ENCODE peak calls at places on chromosome 20, in ten cellular contexts. One of them, this sample, is unnamed.

GRCh38 chr20:40160151-40160550 is 528.9 kb downstream of the MAFB start:
- DNase-seq in GM10248: peak
- DNase-seq in cardiac fibroblast: peak
- DNase-seq in adrenal gland: peak
- DNase-seq in bronchial epithelial cell: peak
- DNase-seq in fibroblast of mammary gland: peak
- DNase-seq in epithelial cell of esophagus: peak
- DNase-seq in AG10803: peak
- DNase-seq in left ventricle myocardium inferior: peak
- DNase-seq in upper lobe of right lung: peak
- DNase-seq in this sample: peak

GRCh38 chr20:13839421-13840092 is 54.7 kb downstream of the NDUFAF5 start:
- DNase-seq in epithelial cell of esophagus: peak
- DNase-seq in bronchial epithelial cell: peak
- DNase-seq in upper lobe of right lung: no peak
- DNase-seq in left ventricle myocardium inferior: no peak
- DNase-seq in fibroblast of mammary gland: peak
- DNase-seq in AG10803: peak
- DNase-seq in adrenal gland: no peak
- DNase-seq in GM10248: no peak
- DNase-seq in cardiac fibroblast: peak
- DNase-seq in this sample: no peak

GRCh38 chr20:31566658-31567379 is 38.3 kb upstream of the ID1 start:
- DNase-seq in GM10248: no peak
- DNase-seq in upper lobe of right lung: no peak
- DNase-seq in cardiac fibroblast: no peak
- DNase-seq in bronchial epithelial cell: peak
- DNase-seq in fibroblast of mammary gland: no peak
- DNase-seq in epithelial cell of esophagus: peak
- DNase-seq in AG10803: no peak
- DNase-seq in left ventricle myocardium inferior: no peak
- DNase-seq in adrenal gland: no peak
- DNase-seq in this sample: no peak

GRCh38 chr20:63015147-63015664 is 8.4 kb upstream of the BHLHE23 start:
- DNase-seq in adrenal gland: no peak
- DNase-seq in upper lobe of right lung: no peak
- DNase-seq in GM10248: no peak
- DNase-seq in epithelial cell of esophagus: no peak
- DNase-seq in AG10803: no peak
- DNase-seq in cardiac fibroblast: no peak
- DNase-seq in fibroblast of mammary gland: no peak
- DNase-seq in bronchial epithelial cell: no peak
- DNase-seq in left ventricle myocardium inferior: no peak
- DNase-seq in this sample: no peak

GRCh38 chr20:18916886-18917785 is 103.6 kb downstream of the SCP2D1 start:
- DNase-seq in cardiac fibroblast: no peak
- DNase-seq in GM10248: no peak
- DNase-seq in fibroblast of mammary gland: no peak
- DNase-seq in adrenal gland: peak
- DNase-seq in bronchial epithelial cell: no peak
- DNase-seq in left ventricle myocardium inferior: no peak
- DNase-seq in epithelial cell of esophagus: no peak
- DNase-seq in upper lobe of right lung: no peak
- DNase-seq in AG10803: no peak
- DNase-seq in this sample: no peak

GRCh38 chr20:22341508-22341907 is 242.9 kb downstream of the FOXA2 start:
- DNase-seq in fibroblast of mammary gland: peak
- DNase-seq in cardiac fibroblast: no peak
- DNase-seq in bronchial epithelial cell: peak
- DNase-seq in GM10248: no peak
- DNase-seq in adrenal gland: no peak
- DNase-seq in upper lobe of right lung: no peak
- DNase-seq in AG10803: peak
- DNase-seq in left ventricle myocardium inferior: no peak
- DNase-seq in epithelial cell of esophagus: peak
- DNase-seq in this sample: no peak

GRCh38 chr20:62942456-62942855 is 4.5 kb downstream of the GID8 start:
- DNase-seq in GM10248: no peak
- DNase-seq in adrenal gland: no peak
- DNase-seq in AG10803: no peak
- DNase-seq in bronchial epithelial cell: no peak
- DNase-seq in fibroblast of mammary gland: no peak
- DNase-seq in epithelial cell of esophagus: no peak
- DNase-seq in upper lobe of right lung: peak
- DNase-seq in cardiac fibroblast: no peak
- DNase-seq in left ventricle myocardium inferior: no peak
- DNase-seq in this sample: no peak

GRCh38 chr20:38764563-38765355 is 16.5 kb downstream of the ACTR5 start:
- DNase-seq in upper lobe of right lung: no peak
- DNase-seq in AG10803: peak
- DNase-seq in fibroblast of mammary gland: peak
- DNase-seq in bronchial epithelial cell: peak
- DNase-seq in adrenal gland: peak
- DNase-seq in GM10248: no peak
- DNase-seq in left ventricle myocardium inferior: no peak
- DNase-seq in cardiac fibroblast: peak
- DNase-seq in epithelial cell of esophagus: peak
- DNase-seq in this sample: no peak

GRCh38 chr20:32580970-32581838 is 3.9 kb downstream of the NOL4L start:
- DNase-seq in fibroblast of mammary gland: no peak
- DNase-seq in left ventricle myocardium inferior: no peak
- DNase-seq in epithelial cell of esophagus: no peak
- DNase-seq in GM10248: no peak
- DNase-seq in upper lobe of right lung: no peak
- DNase-seq in bronchial epithelial cell: no peak
- DNase-seq in AG10803: no peak
- DNase-seq in adrenal gland: no peak
- DNase-seq in cardiac fibroblast: no peak
- DNase-seq in this sample: no peak

GRCh38 chr20:39263076-39263475 is 300.9 kb downstream of the DHX35 start:
- DNase-seq in upper lobe of right lung: no peak
- DNase-seq in adrenal gland: no peak
- DNase-seq in left ventricle myocardium inferior: no peak
- DNase-seq in cardiac fibroblast: no peak
- DNase-seq in fibroblast of mammary gland: peak
- DNase-seq in bronchial epithelial cell: peak
- DNase-seq in AG10803: peak
- DNase-seq in epithelial cell of esophagus: peak
- DNase-seq in GM10248: no peak
- DNase-seq in this sample: no peak

GRCh38 chr20:22716824-22717351 is 132.5 kb upstream of the FOXA2 start:
- DNase-seq in upper lobe of right lung: peak
- DNase-seq in left ventricle myocardium inferior: no peak
- DNase-seq in fibroblast of mammary gland: no peak
- DNase-seq in GM10248: no peak
- DNase-seq in bronchial epithelial cell: peak
- DNase-seq in cardiac fibroblast: peak
- DNase-seq in epithelial cell of esophagus: peak
- DNase-seq in adrenal gland: peak
- DNase-seq in AG10803: no peak
- DNase-seq in this sample: no peak

GRCh38 chr20:40672095-40672494 is 16.9 kb downstream of the MAFB start:
- DNase-seq in adrenal gland: no peak
- DNase-seq in fibroblast of mammary gland: no peak
- DNase-seq in AG10803: no peak
- DNase-seq in GM10248: no peak
- DNase-seq in epithelial cell of esophagus: no peak
- DNase-seq in cardiac fibroblast: no peak
- DNase-seq in upper lobe of right lung: no peak
- DNase-seq in bronchial epithelial cell: no peak
- DNase-seq in left ventricle myocardium inferior: no peak
- DNase-seq in this sample: no peak

GRCh38 chr20:6828794-6829423 is 61.4 kb downstream of the BMP2 start:
- DNase-seq in AG10803: peak
- DNase-seq in upper lobe of right lung: no peak
- DNase-seq in adrenal gland: peak
- DNase-seq in left ventricle myocardium inferior: peak
- DNase-seq in cardiac fibroblast: peak
- DNase-seq in epithelial cell of esophagus: peak
- DNase-seq in bronchial epithelial cell: peak
- DNase-seq in GM10248: peak
- DNase-seq in fibroblast of mammary gland: peak
- DNase-seq in this sample: peak

DNA sequence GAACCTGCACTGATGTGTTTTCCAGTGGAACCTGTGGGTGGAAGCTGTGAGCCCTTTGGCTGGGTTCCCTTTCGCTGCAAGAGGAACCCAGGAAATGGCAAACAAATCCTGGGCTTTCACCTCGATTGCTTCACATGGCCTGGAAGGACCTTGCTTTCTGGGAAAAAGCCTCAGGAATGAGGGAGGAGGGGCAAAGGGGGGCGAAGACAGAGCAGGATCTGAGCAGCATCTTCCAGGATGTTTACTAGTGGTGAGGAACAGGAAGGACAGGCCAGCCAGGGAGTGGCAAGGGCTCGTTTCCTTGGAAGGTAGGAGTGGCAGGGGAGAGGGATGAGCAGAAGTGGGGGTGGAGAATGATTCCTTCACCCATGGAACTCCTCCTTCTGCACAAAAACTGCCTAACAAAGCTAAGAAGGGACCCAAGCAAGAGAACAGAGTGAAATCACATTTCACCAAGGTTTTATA is 5.9 kb downstream of the SLC2A10 start:
- DNase-seq in left ventricle myocardium inferior: no peak
- DNase-seq in adrenal gland: peak
- DNase-seq in epithelial cell of esophagus: peak
- DNase-seq in GM10248: no peak
- DNase-seq in fibroblast of mammary gland: peak
- DNase-seq in cardiac fibroblast: peak
- DNase-seq in bronchial epithelial cell: peak
- DNase-seq in AG10803: peak
- DNase-seq in upper lobe of right lung: no peak
- DNase-seq in this sample: no peak
- TF ChIP-seq CTCF in left ventricle myocardium inferior: no peak
- TF ChIP-seq CTCF in adrenal gland: peak
- TF ChIP-seq CTCF in epithelial cell of esophagus: peak
- TF ChIP-seq CTCF in GM10248: no peak
- TF ChIP-seq CTCF in fibroblast of mammary gland: peak
- TF ChIP-seq CTCF in cardiac fibroblast: peak
- TF ChIP-seq CTCF in bronchial epithelial cell: no peak
- TF ChIP-seq CTCF in AG10803: peak
- TF ChIP-seq CTCF in upper lobe of right lung: no peak
- TF ChIP-seq CTCF in this sample: no peak

GRCh38 chr20:58028123-58028522 is 200.3 kb downstream of the ANKRD60 start:
- DNase-seq in GM10248: no peak
- DNase-seq in fibroblast of mammary gland: no peak
- DNase-seq in upper lobe of right lung: no peak
- DNase-seq in epithelial cell of esophagus: no peak
- DNase-seq in AG10803: no peak
- DNase-seq in adrenal gland: no peak
- DNase-seq in bronchial epithelial cell: no peak
- DNase-seq in left ventricle myocardium inferior: no peak
- DNase-seq in cardiac fibroblast: no peak
- DNase-seq in this sample: no peak
- TF ChIP-seq CTCF in GM10248: no peak
- TF ChIP-seq CTCF in fibroblast of mammary gland: peak
- TF ChIP-seq CTCF in upper lobe of right lung: peak
- TF ChIP-seq CTCF in epithelial cell of esophagus: no peak
- TF ChIP-seq CTCF in AG10803: no peak
- TF ChIP-seq CTCF in adrenal gland: peak
- TF ChIP-seq CTCF in bronchial epithelial cell: peak
- TF ChIP-seq CTCF in left ventricle myocardium inferior: peak
- TF ChIP-seq CTCF in cardiac fibroblast: no peak
- TF ChIP-seq CTCF in this sample: peak

DNA sequence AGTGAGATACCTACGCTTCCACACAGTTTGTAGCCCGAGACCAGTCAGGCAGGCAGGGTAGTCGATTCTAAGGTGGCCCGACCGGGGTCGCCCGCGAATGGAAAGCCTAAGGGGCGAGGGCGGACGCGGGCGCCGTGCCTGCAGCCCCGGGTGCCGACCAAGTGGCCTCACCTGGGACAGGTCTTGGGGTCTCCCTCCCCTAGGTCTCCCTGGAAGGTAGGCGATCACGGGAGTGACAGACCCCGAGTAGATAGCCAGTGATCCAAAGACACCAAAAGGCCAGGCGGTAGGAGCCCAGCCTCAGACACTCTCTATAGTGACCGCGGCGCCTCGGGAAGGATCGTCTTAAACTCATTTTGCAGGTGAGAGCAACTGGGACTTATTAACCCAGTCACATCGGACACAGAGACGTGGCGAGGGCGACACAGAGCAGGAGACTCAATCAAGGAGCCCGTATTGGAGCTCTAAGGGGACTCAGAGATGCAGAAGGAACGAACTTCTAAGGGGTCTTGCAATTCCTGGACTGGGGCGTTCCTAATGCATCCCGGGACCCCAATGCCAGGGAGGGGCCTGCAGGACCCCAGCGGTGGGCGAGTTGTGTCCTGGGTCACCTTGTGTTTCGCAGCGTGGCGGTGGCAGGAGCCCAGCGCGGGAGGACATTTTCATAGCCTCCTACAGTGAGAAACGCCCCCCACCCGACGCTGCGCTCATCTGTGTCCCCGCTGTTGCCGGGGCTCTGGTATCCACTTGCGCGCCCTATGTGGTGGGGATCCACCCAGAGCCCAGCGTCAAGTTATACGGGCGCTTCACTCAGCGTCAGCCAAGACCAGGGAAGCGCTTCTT is 2.1 kb upstream of the VSX1 start:
- DNase-seq in epithelial cell of esophagus: no peak
- DNase-seq in cardiac fibroblast: no peak
- DNase-seq in fibroblast of mammary gland: no peak
- DNase-seq in left ventricle myocardium inferior: no peak
- DNase-seq in upper lobe of right lung: no peak
- DNase-seq in adrenal gland: no peak
- DNase-seq in bronchial epithelial cell: no peak
- DNase-seq in GM10248: no peak
- DNase-seq in AG10803: no peak
- DNase-seq in this sample: peak
- TF ChIP-seq CTCF in epithelial cell of esophagus: no peak
- TF ChIP-seq CTCF in cardiac fibroblast: no peak
- TF ChIP-seq CTCF in fibroblast of mammary gland: peak
- TF ChIP-seq CTCF in left ventricle myocardium inferior: peak
- TF ChIP-seq CTCF in upper lobe of right lung: peak
- TF ChIP-seq CTCF in adrenal gland: peak
- TF ChIP-seq CTCF in bronchial epithelial cell: no peak
- TF ChIP-seq CTCF in GM10248: no peak
- TF ChIP-seq CTCF in AG10803: peak
- TF ChIP-seq CTCF in this sample: peak

DNA sequence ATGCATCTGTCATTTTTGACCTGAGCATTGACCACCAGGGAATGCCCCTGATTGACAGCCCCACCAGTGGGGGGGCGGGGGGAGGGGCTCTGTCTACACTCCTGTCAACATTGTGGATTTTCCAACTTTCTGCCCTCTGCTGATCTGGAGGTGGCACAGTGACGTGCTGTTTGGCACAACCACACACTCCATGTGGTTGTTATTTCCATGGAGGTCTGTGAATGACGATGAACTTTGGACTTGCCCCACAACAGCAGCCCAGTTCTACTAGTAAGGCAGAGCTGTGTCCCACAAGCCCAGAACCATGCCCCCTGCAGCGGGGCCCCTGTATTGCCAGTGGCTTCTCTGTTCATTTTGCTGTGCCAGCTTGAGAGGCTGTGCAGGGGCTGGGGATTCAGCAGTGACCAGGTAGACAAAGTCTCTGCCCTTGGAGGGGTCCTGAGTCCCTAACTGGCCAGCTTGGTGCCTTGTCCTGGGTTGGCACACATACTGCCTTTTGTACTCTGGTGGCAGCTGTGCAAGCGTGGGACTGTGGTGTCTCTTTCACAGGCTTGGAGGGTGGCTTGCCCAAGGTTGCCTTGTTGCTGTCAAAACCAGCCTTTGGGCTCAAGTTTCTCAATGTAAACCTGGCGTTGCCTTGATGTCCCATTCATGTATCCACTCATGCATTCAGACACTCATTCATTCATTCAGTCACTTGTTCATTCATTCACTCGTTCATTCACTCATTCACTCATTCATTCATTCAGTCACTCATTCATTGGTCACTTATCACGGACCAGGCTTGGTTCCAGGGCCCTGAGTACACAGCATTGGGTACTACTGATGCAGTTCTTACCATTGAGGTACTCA is 108.5 kb downstream of the SYCP2 start:
- DNase-seq in adrenal gland: no peak
- DNase-seq in fibroblast of mammary gland: no peak
- DNase-seq in cardiac fibroblast: no peak
- DNase-seq in upper lobe of right lung: no peak
- DNase-seq in bronchial epithelial cell: no peak
- DNase-seq in epithelial cell of esophagus: no peak
- DNase-seq in GM10248: no peak
- DNase-seq in left ventricle myocardium inferior: no peak
- DNase-seq in AG10803: no peak
- DNase-seq in this sample: no peak
- TF ChIP-seq CTCF in adrenal gland: no peak
- TF ChIP-seq CTCF in fibroblast of mammary gland: no peak
- TF ChIP-seq CTCF in cardiac fibroblast: no peak
- TF ChIP-seq CTCF in upper lobe of right lung: no peak
- TF ChIP-seq CTCF in bronchial epithelial cell: no peak
- TF ChIP-seq CTCF in epithelial cell of esophagus: no peak
- TF ChIP-seq CTCF in GM10248: no peak
- TF ChIP-seq CTCF in left ventricle myocardium inferior: no peak
- TF ChIP-seq CTCF in AG10803: no peak
- TF ChIP-seq CTCF in this sample: no peak

This sample was measured in GM13977.